ENCODE peak calls at places on chromosomes 13 and 19, in five cellular contexts. C is EL; H is GM23248; L is stimulated activated CD4-positive, alpha-beta T cell treated with anti-CD3 and anti-CD28 coated beads, Interleukin-12 subunit alpha, Interleukin-12 subunit beta, amount 100 ng/mL, for 4 hours; J is anterior cingulate cortex. Z is an unnamed sample.

GRCh38 chr19:468587-469256 is 7.9 kb upstream of the SHC2 start:
- DNase-seq in C (no peak), H (no peak), L (no peak), J (no peak), Z (no peak)

GRCh38 chr19:1017115-1017905 is 3.6 kb downstream of the TMEM259 start:
- DNase-seq in C (no peak), H (no peak), L (no peak), J (no peak), Z (no peak)

GRCh38 chr13:50359779-50360178 is 344.5 kb downstream of the KCNRG start:
- DNase-seq in C (no peak), H (no peak), L (no peak), J (no peak), Z (no peak)

GRCh38 chr13:75703768-75704167 is 67.6 kb downstream of the LMO7 start:
- DNase-seq in C (no peak), H (no peak), L (no peak), J (no peak), Z (no peak)

GRCh38 chr19:48196933-48197665 is 26.6 kb downstream of the ZSWIM9 start:
- DNase-seq in C (no peak), H (no peak), L (no peak), J (no peak), Z (no peak)

GRCh38 chr13:45678282-45678681 is 23.8 kb upstream of the CBY2 start:
- DNase-seq in C (no peak), H (no peak), L (no peak), J (no peak), Z (no peak)

GRCh38 chr13:26679411-26679810 is 81.2 kb downstream of the GPR12 start:
- DNase-seq in C (peak; percentile 64), H (peak; percentile 72), L (no peak), J (no peak), Z (no peak)

GRCh38 chr13:26074706-26075105 is 22.9 kb upstream of the SHISA2 start:
- DNase-seq in C (peak; percentile 77), H (peak; percentile 26), L (no peak), J (no peak), Z (no peak)

GRCh38 chr19:55311797-55312196 is 13.3 kb downstream of the TMEM150B start:
- DNase-seq in C (no peak), H (no peak), L (no peak), J (no peak), Z (no peak)

GRCh38 chr13:45310341-45311138 is 30.4 kb downstream of the TPT1 start:
- DNase-seq in C (no peak), H (no peak), L (no peak), J (no peak), Z (no peak)

GRCh38 chr13:69928262-69928661 is 179.4 kb upstream of the ATXN8OS start:
- DNase-seq in C (no peak), H (no peak), L (no peak), J (no peak), Z (no peak)

GRCh38 chr13:26325876-26326275 is 71.9 kb downstream of the CDK8 start:
- DNase-seq in C (no peak), H (no peak), L (no peak), J (no peak), Z (no peak)

GRCh38 chr13:43269037-43269476 is 245.7 kb downstream of the DNAJC15 start:
- DNase-seq in C (peak; percentile 95), H (peak; percentile 92), L (no peak), J (no peak), Z (no peak)

GRCh38 chr19:4506449-4507149 is 11.7 kb downstream of the PLIN4 start:
- DNase-seq in C (peak; percentile 76), H (peak; percentile 75), L (no peak), J (no peak), Z (no peak)

GRCh38 chr13:27833206-27833605 is 40.9 kb downstream of the GSX1 start:
- DNase-seq in C (no peak), H (no peak), L (no peak), J (no peak), Z (no peak)

GRCh38 chr19:29680447-29680846 is 15.2 kb downstream of the PLEKHF1 start:
- DNase-seq in C (no peak), H (no peak), L (peak; percentile 71), J (no peak), Z (no peak)